ENCODE peak calls at places on chromosomes 16 and 17, in seven cellular contexts. K is tibial artery, I is A549, C is Peyer's patch, O is heart left ventricle, M is brain microvascular endothelial cell, U is stomach. E is an unnamed sample.

GRCh38 chr17:1592751-1593629 is 30.4 kb upstream of the PITPNA start:
- DNase-seq in I (no peak), K (no peak), M (no peak), O (no peak), C (peak), U (no peak), E (no peak)

GRCh38 chr16:30888856-30889499 is 4.9 kb downstream of the BCL7C start:
- DNase-seq in C (no peak), I (no peak), K (no peak), O (no peak), U (no peak), M (no peak), E (no peak)

GRCh38 chr16:88920618-88921602 is 54.5 kb upstream of the PABPN1L start:
- DNase-seq in O (peak), K (no peak), C (peak), M (no peak), U (peak), I (no peak), E (peak)

GRCh38 chr17:66684716-66685115 is 150.2 kb upstream of the CACNG5 start:
- DNase-seq in K (no peak), I (no peak), M (no peak), U (no peak), O (no peak), C (no peak), E (no peak)

GRCh38 chr16:8703693-8704092 is 29.3 kb downstream of the ABAT start:
- DNase-seq in U (no peak), M (no peak), O (no peak), I (no peak), K (no peak), C (no peak), E (no peak)

GRCh38 chr17:6427284-6427781 is 7.6 kb downstream of the AIPL1 start:
- DNase-seq in K (no peak), I (no peak), O (no peak), U (no peak), M (peak), C (no peak), E (no peak)

GRCh38 chr16:10541396-10541795 is 39.0 kb downstream of the EMP2 start:
- DNase-seq in I (no peak), K (no peak), U (no peak), O (no peak), C (no peak), M (no peak), E (no peak)

GRCh38 chr17:74334393-74335039 is 8.5 kb downstream of the KIF19 start:
- DNase-seq in K (no peak), M (peak), I (no peak), U (no peak), O (no peak), C (no peak), E (no peak)

GRCh38 chr17:9386401-9386800 is 189.2 kb downstream of the STX8 start:
- DNase-seq in C (no peak), M (peak), K (no peak), U (no peak), O (no peak), I (no peak), E (no peak)

GRCh38 chr16:11080327-11080967 is 136.1 kb downstream of the CLEC16A start:
- DNase-seq in C (no peak), O (peak), I (no peak), M (no peak), U (no peak), K (no peak), E (no peak)

GRCh38 chr17:74924250-74924948 is at the start of gene OTOP2:
- DNase-seq in C (no peak), O (no peak), U (no peak), M (no peak), I (no peak), K (peak), E (peak)

GRCh38 chr16:88853336-88853941 is 3.3 kb downstream of the GALNS start:
- DNase-seq in M (no peak), U (no peak), I (no peak), O (no peak), K (no peak), C (no peak), E (peak)

GRCh38 chr17:55584055-55584685 is 72.9 kb upstream of the SMIM36 start:
- DNase-seq in C (no peak), M (no peak), I (peak), U (no peak), O (no peak), K (no peak), E (no peak)

GRCh38 chr16:47983999-47984580 is 171.7 kb downstream of the ABCC12 start:
- DNase-seq in M (no peak), I (no peak), U (no peak), O (no peak), C (no peak), K (no peak), E (no peak)

GRCh38 chr17:47993964-47994363 is 23.1 kb downstream of the CDK5RAP3 start:
- DNase-seq in O (no peak), K (no peak), U (no peak), C (no peak), M (no peak), I (no peak), E (no peak)

GRCh38 chr17:66953661-66954060 is 10.8 kb upstream of the CACNG4 start:
- DNase-seq in U (no peak), M (no peak), I (no peak), O (no peak), C (no peak), K (no peak), E (no peak)

GRCh38 chr17:72962099-72962498 is 130.4 kb downstream of the SLC39A11 start:
- DNase-seq in U (no peak), I (no peak), K (no peak), O (no peak), C (no peak), M (no peak), E (no peak)

GRCh38 chr16:86300746-86301480 is 209.4 kb upstream of the FOXF1 start:
- DNase-seq in M (no peak), U (no peak), I (no peak), O (no peak), C (peak), K (no peak), E (no peak)

DNA sequence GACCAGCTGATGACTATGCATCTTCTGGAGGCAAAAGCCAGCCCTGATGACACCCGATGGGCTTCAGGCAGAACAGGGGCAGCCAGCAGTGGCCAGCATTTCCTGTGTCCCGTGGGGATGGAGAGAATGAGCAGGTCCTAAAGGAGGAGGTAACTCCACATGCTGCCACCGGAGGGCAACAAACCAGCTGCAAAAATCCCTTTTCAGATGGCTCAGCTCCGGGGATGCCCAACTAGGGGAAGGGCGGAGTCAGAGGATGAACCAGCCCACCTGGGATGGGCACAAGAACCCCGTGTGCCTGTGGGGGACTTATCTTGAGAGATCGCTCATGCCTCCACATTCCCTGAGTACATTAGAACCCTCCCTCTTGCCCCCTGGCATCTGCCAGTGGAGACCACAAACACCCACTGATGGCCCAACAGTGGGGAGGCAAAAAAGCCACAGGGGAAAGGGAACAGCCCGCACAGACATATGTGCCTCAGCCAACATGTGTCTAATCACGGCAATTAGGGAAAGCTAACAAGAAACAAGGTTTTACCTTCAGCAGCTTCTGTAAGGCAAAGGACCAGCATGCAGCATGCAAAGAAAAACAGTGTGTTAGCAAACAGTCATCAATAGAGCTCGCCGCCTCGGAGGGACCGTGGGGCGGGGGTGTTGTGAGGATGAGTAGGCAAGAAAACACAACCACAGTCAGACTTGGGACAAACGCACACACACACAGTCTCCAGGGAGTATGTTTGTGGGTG is 64.1 kb downstream of the MYO18A start:
- DNase-seq in I (peak), K (no peak), U (no peak), M (no peak), C (no peak), O (no peak), E (peak)
- H3K4me3 ChIP-seq in I (no peak), K (no peak), U (no peak), M (no peak), C (no peak), O (no peak), E (no peak)

GRCh38 chr17:51588063-51588462 is 327.7 kb downstream of the UTP18 start:
- DNase-seq in K (no peak), O (no peak), C (no peak), M (no peak), I (no peak), U (no peak), E (no peak)

GRCh38 chr17:51590071-51590470 is 329.7 kb downstream of the UTP18 start:
- DNase-seq in K (no peak), U (no peak), O (no peak), M (no peak), C (no peak), I (no peak), E (no peak)

GRCh38 chr17:51580869-51581268 is 320.5 kb downstream of the UTP18 start:
- DNase-seq in K (no peak), I (no peak), U (no peak), C (no peak), O (no peak), M (no peak), E (no peak)

DNA sequence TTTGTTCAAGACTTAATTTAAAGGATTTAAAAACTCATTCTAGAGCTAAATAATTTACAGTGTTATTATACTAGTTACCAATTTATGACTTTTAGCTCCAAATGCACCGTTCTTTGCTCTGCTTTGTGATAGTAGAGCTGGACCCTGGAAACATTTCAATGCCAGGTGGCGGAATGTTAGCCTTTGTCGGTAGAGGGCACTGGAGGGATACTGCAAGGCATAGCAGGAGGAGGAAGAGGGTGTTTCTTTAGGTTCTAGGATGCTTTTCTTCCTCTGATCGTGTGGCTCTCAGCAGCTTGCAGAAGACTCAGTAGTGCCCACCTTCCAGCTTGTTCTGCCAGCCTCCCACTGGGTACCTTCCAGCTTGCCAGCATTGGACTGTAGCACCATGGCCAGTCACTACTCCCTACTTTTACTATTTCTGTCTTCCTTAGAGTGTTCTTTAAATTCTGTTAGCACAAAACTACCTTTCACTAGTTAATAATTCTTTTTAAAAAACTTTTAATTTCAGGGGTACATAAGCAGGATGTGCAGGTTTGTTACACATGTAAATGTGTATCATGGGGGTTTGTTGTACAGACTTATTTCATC is 325.3 kb downstream of the UTP18 start:
- DNase-seq in M (no peak), C (no peak), O (no peak), U (peak), K (no peak), I (peak), E (no peak)
- TF ChIP-seq CTCF in M (no peak), C (no peak), O (peak), U (no peak), K (no peak), I (peak), E (no peak)

GRCh38 chr17:42980274-42980765 is at the start of gene RUNDC1:
- DNase-seq in U (peak), I (peak), O (peak), C (peak), M (peak), K (peak), E (peak)
- H3K27ac ChIP-seq in U (peak), I (peak), O (peak), C (peak), M (peak), K (peak), E (peak)

GRCh38 chr17:76176701-76177574 is 35.9 kb upstream of the FOXJ1 start:
- DNase-seq in C (no peak), U (no peak), K (no peak), O (no peak), M (no peak), I (no peak), E (no peak)
- H3K4me3 ChIP-seq in C (no peak), U (no peak), K (no peak), O (no peak), M (no peak), I (no peak), E (no peak)